ENCODE peak calls at places on chromosomes 6 and 20, in four cellular contexts. R is CD8-positive, alpha-beta memory T cell; X is fibroblast of villous mesenchyme; M is GM12864. Y is an unnamed sample.

GRCh38 chr6:42118162-42119001 is 24.0 kb downstream of the C6orf132 start:
- DNase-seq in R (no peak), X (no peak), M (no peak), Y (no peak)

GRCh38 chr20:9143926-9144325 is 75.0 kb downstream of the PLCB4 start:
- DNase-seq in R (no peak), X (peak), M (no peak), Y (no peak)

GRCh38 chr6:45483501-45483900 is 105.8 kb upstream of the SUPT3H start:
- DNase-seq in R (no peak), X (no peak), M (no peak), Y (no peak)

GRCh38 chr6:165556116-165556843 is 106.8 kb downstream of the PDE10A start:
- DNase-seq in R (no peak), X (peak), M (no peak), Y (no peak)

GRCh38 chr6:112649853-112650252 is 302.7 kb downstream of the RFPL4B start:
- DNase-seq in R (no peak), X (no peak), M (no peak), Y (no peak)

GRCh38 chr6:53168516-53169257 is 20.0 kb upstream of the GCM1 start:
- DNase-seq in R (no peak), X (no peak), M (no peak), Y (no peak)

GRCh38 chr6:4299476-4299875 is 164.1 kb upstream of the ECI2 start:
- DNase-seq in R (no peak), X (no peak), M (no peak), Y (no peak)

GRCh38 chr6:125779924-125780539 is 10.7 kb upstream of the NCOA7 start:
- DNase-seq in R (peak), X (peak), M (peak), Y (peak)

GRCh38 chr6:121460170-121460569 is 24.7 kb downstream of the GJA1 start:
- DNase-seq in R (no peak), X (no peak), M (no peak), Y (no peak)

GRCh38 chr6:37456126-37456525 is 23.1 kb downstream of the CMTR1 start:
- DNase-seq in R (no peak), X (peak), M (no peak), Y (no peak)

GRCh38 chr20:53036992-53037391 is 64.8 kb downstream of the TSHZ2 start:
- DNase-seq in R (no peak), X (no peak), M (no peak), Y (no peak)

GRCh38 chr6:35547666-35548065 is 35.0 kb upstream of the TULP1 start:
- DNase-seq in R (no peak), X (no peak), M (no peak), Y (no peak)

GRCh38 chr20:37383229-37383989 is 37.5 kb downstream of the SRC start:
- DNase-seq in R (peak), X (no peak), M (no peak), Y (peak)

GRCh38 chr20:41004561-41005360 is 23.9 kb upstream of the TOP1 start:
- DNase-seq in R (no peak), X (no peak), M (no peak), Y (no peak)

GRCh38 chr20:41001497-41001896 is 27.1 kb upstream of the TOP1 start:
- DNase-seq in R (no peak), X (peak), M (no peak), Y (no peak)

GRCh38 chr20:41002842-41003142 is 25.8 kb upstream of the TOP1 start:
- DNase-seq in R (no peak), X (no peak), M (no peak), Y (no peak)

GRCh38 chr20:41005361-41005729 is 23.3 kb upstream of the TOP1 start:
- DNase-seq in R (no peak), X (peak), M (no peak), Y (peak)

GRCh38 chr20:41003143-41003932 is 25.3 kb upstream of the TOP1 start:
- DNase-seq in R (peak), X (peak), M (no peak), Y (peak)
- H3K4me3 ChIP-seq in R (peak), X (peak), M (no peak), Y (no peak)

GRCh38 chr6:73630401-73630800 is 23.4 kb downstream of the SLC17A5 start:
- DNase-seq in R (no peak), X (no peak), M (no peak), Y (no peak)
- H3K4me3 ChIP-seq in R (no peak), X (no peak), M (no peak), Y (no peak)

GRCh38 chr6:22372922-22373321 is 76.1 kb upstream of the PRL start:
- DNase-seq in R (no peak), X (no peak), M (peak), Y (no peak)
- H3K4me3 ChIP-seq in R (no peak), X (no peak), M (no peak), Y (no peak)

DNA sequence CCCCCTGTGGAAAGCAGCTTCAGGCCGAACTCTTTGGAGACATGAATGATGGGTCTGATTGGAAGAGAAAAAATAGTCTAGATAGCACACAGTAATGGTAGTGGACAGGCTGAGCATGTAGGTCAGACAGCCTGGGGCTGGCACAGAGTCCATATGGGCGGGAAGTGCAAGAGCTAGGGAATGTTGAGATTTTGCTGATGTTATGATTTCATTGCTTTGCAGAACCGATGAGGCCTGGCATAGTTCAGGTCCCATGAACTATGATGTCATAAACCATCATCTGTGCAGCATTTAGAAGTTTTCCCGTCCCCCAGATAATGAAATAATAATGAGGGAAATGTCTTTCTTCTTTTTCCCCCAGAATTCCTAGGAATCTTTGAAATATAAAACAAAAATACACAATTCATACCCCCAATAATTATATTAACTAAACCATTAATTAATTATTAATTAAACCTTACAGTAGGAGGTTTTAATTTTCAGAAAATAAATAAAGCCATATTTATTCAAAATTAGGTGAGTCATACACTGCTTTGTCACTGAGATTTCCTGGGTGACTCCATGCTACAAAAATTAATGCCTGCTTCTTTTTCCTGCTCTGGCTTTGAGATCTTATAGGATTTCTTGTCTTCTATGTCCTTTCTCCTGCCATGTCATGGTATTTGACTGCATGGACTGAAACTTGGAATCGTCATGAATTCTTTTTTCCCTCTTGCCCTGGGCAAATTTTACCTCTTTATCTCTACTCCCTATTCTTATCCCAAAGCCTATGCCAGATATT is 133.0 kb downstream of the PHACTR1 start:
- DNase-seq in R (no peak), X (no peak), M (no peak), Y (no peak)
- H3K4me3 ChIP-seq in R (no peak), X (no peak), M (no peak), Y (no peak)

DNA sequence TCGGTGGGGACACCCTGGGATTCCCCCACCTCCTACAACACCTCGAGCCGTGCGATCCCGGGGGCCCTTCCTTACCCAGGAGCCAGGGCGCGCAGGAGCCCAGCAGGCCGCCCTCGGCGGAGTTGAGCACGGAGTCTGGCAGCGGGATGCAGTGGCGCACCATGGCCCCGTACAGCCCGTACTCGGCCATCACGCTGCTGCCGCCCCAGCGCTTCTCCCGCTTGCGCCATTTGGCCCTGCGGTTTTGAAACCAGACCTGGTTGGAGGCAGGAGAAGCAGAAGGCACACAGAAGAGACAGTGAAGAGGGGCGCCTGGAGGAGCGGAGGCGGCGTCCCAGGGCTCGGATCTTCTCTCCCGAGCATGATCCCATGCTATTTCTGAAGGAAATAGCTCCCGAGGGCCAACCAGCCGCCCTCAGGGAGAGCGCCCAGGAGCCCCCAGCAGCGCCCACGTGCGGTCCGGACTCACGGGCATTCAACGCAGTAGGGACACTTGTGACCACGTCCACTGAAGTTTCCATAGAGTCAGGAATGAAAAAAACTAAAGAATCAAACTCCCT is 4.3 kb downstream of the VSX1 start:
- DNase-seq in R (no peak), X (peak), M (no peak), Y (no peak)
- H3K4me3 ChIP-seq in R (no peak), X (no peak), M (peak), Y (peak)

GRCh38 chr6:148591656-148592055 is 155.2 kb upstream of the UST start:
- DNase-seq in R (no peak), X (no peak), M (no peak), Y (no peak)

GRCh38 chr6:148595550-148595949 is 151.3 kb upstream of the UST start:
- DNase-seq in R (no peak), X (no peak), M (no peak), Y (no peak)

GRCh38 chr6:148590881-148591280 is 155.9 kb upstream of the UST start:
- DNase-seq in R (no peak), X (no peak), M (no peak), Y (no peak)

GRCh38 chr6:148593813-148594170 is 153.0 kb upstream of the UST start:
- DNase-seq in R (no peak), X (peak), M (no peak), Y (peak)

GRCh38 chr6:148593130-148593812 is 153.6 kb upstream of the UST start:
- DNase-seq in R (no peak), X (peak), M (no peak), Y (no peak)
- H3K4me3 ChIP-seq in R (no peak), X (no peak), M (no peak), Y (no peak)

DNA sequence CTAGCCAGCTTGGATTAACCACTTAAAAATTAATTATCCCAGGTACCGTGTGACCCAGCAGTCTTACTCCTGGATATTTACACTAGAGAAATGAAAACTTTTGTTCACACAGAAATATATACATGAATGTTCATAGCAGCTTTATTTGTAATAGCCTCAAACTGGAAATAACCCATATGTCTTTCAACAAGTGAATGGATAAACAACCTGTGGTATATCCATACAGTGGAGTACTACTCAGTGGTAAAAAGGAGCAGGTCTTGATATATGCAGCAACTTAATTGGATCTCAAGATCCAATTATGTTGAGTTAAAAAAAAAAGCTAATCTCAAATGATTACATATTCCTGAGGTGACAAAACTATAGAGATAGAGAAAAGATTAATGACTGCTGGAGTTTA is 381.4 kb downstream of the CDKAL1 start:
- DNase-seq in R (no peak), X (no peak), M (no peak), Y (no peak)
- H3K4me3 ChIP-seq in R (no peak), X (no peak), M (no peak), Y (no peak)

DNA sequence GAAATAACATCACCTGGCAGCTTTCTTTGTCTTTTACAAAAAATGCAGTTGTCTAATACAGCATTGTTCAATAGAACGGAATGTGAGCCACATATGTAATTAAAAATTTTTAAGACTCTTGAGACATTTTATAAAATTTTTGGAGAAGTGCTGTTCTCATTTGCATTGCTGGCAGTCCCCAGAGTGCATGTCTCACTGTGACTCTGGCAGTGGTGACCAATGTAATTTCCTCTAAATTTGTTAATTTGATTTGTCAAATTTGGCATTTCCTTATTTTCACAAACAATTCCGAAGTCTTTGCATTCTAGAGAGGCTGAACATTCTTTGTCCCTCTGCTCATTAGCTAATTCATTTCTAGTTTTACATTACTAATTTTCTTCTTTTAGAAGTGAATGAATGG is 68.7 kb upstream of the ARMC2 start:
- DNase-seq in R (no peak), X (no peak), M (no peak), Y (no peak)
- H3K4me3 ChIP-seq in R (no peak), X (no peak), M (no peak), Y (no peak)

DNA sequence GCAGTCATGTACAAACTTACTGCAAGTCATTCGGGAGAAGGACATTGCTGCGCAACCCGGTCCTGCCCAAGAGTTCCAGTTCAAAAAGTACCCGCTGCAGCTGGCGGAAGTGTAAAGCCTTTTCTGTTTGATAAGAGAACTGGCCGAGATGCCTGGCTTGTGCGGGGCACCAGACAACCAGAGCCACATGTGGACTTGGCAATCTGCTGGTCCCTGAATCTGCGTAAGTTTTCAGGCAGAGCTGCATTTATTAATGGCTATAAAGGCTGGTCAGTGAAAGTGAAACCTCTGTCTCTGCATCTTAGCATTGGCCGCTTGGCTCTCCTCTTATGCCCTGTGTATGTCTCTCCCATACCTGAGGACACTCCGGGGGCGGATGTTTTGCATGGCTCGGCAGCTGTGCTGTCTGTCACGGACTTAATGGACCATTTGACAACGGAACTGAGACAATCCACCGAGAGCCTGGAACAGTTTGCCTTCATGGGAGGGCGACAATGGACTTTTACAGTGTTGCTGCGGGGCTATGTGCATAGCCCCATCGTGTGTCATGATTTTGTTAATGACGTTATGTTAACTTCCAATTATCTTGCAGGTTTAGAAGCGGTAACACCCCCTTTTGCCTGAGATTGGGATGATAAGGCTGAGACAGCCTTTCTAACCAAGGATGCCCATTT is 19.8 kb upstream of the RGS17 start:
- DNase-seq in R (no peak), X (peak), M (no peak), Y (no peak)
- H3K4me3 ChIP-seq in R (no peak), X (peak), M (no peak), Y (no peak)